ENCODE peak calls at places on chromosome 2, in seven cellular contexts. J is hepatocyte, T is K562, W is H9, N is PC-3, G is Karpas-422, Y is HCT116. B is an unnamed sample. For H3K4me1, the result is how much of the 10 kb centered on the place peaks cover.

GRCh38 chr2:84957771-84958134 is 13.2 kb upstream of the KCMF1 start:
- DNase-seq in T (no peak), W (no peak), J (no peak), G (peak), N (no peak), Y (no peak), B (no peak)

GRCh38 chr2:102736174-102736606 is 25.6 kb upstream of the TMEM182 start:
- DNase-seq in Y (no peak), J (peak), T (peak), W (peak), G (peak), N (peak), B (peak)

GRCh38 chr2:37912056-37912455 is 13.0 kb upstream of the RMDN2 start:
- DNase-seq in Y (no peak), J (no peak), N (peak), W (no peak), G (no peak), T (no peak), B (peak)

GRCh38 chr2:212728717-212729116 is 190.1 kb upstream of the ERBB4 start:
- DNase-seq in G (no peak), J (no peak), N (no peak), W (no peak), Y (no peak), T (no peak), B (no peak)

GRCh38 chr2:239328306-239329191 is 72.3 kb downstream of the HDAC4 start:
- DNase-seq in W (peak), J (peak), T (no peak), N (no peak), G (no peak), Y (no peak), B (peak)

GRCh38 chr2:95670167-95670566 is 78.4 kb downstream of the TRIM43 start:
- DNase-seq in W (no peak), N (peak), J (no peak), T (no peak), G (no peak), Y (no peak), B (peak)

GRCh38 chr2:111194835-111195621 is 74.3 kb downstream of the BCL2L11 start:
- DNase-seq in T (peak), N (no peak), J (peak), W (no peak), Y (no peak), G (no peak), B (no peak)

GRCh38 chr2:71612581-71613520 is 159.5 kb downstream of the DYSF start:
- DNase-seq in T (no peak), W (peak), G (no peak), Y (no peak), N (no peak), J (no peak), B (no peak)

GRCh38 chr2:213766465-213766891 is 482.2 kb downstream of the SPAG16 start:
- DNase-seq in Y (no peak), N (no peak), W (no peak), G (no peak), T (no peak), J (peak), B (no peak)

GRCh38 chr2:76866464-76866863 is 655.7 kb downstream of the LRRTM4 start:
- DNase-seq in N (no peak), W (no peak), J (no peak), G (no peak), T (no peak), Y (no peak), B (no peak)

GRCh38 chr2:98921062-98921461 is 15.0 kb downstream of the CRACDL start:
- DNase-seq in T (no peak), N (no peak), Y (no peak), G (no peak), W (no peak), J (no peak), B (no peak)

GRCh38 chr2:138831154-138831553 is 51.0 kb upstream of the NXPH2 start:
- DNase-seq in W (no peak), T (no peak), G (no peak), Y (no peak), N (peak), J (no peak), B (no peak)

GRCh38 chr2:67259581-67260347 is 137.4 kb upstream of the ETAA1 start:
- DNase-seq in Y (no peak), J (peak), N (peak), G (no peak), W (no peak), T (no peak), B (peak)

GRCh38 chr2:104523921-104524320 is 330.0 kb upstream of the POU3F3 start:
- DNase-seq in T (no peak), W (no peak), J (no peak), N (no peak), Y (no peak), G (no peak), B (no peak)

GRCh38 chr2:129554373-129554772 is 425.1 kb upstream of the RAB6C start:
- DNase-seq in N (no peak), W (no peak), G (no peak), J (no peak), T (no peak), Y (no peak), B (no peak)

GRCh38 chr2:11863103-11863502 is 116.7 kb downstream of the LPIN1 start:
- DNase-seq in N (no peak), G (peak), W (no peak), J (no peak), T (no peak), Y (no peak), B (no peak)
- H2AFZ ChIP-seq in N (peak), G (no peak), W (no peak), J (no peak), T (peak), Y (peak), B (no peak)

GRCh38 chr2:74577448-74577847 is 22.9 kb downstream of the DOK1 start:
- DNase-seq in T (no peak), N (no peak), Y (no peak), J (no peak), G (peak), W (no peak), B (no peak)

GRCh38 chr2:74578476-74578875 is 24.0 kb downstream of the DOK1 start:
- DNase-seq in J (no peak), W (no peak), T (no peak), N (no peak), Y (no peak), G (no peak), B (no peak)

GRCh38 chr2:74584088-74584645 is 29.6 kb downstream of the DOK1 start:
- DNase-seq in J (no peak), G (no peak), W (no peak), T (no peak), Y (no peak), N (no peak), B (peak)

GRCh38 chr2:74583504-74583903 is 29.0 kb downstream of the DOK1 start:
- DNase-seq in N (peak), Y (peak), J (no peak), G (no peak), T (no peak), W (no peak), B (peak)

DNA sequence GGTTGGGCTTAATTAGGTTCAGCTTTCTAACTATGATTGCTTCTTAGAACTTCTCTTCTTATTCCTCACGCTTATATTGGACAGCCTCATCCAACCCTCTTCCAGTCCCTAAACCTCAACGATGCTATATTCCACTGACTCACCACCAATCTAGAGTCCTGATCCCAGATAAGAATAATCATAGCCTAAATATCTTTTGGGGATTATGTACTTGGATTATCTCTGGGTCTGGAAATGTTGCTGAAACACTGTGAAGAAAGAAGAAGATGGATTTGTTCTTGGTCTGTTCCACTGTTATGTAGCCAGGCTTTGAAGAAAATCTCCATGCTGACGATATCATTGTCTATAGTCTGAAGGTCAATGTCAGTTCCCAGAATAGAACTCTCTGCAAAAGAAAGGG is 26.9 kb downstream of the DOK1 start:
- DNase-seq in W (no peak), T (no peak), G (no peak), Y (no peak), N (no peak), J (no peak), B (no peak)
- H3K4me1 ChIP-seq in W (under half), T (under half), G (under half), Y (under half), N (under half), J (under half), B (under half)

GRCh38 chr2:157803914-157804313 is 72.2 kb downstream of the ACVR1 start:
- DNase-seq in G (no peak), Y (no peak), N (no peak), T (no peak), W (no peak), J (no peak), B (no peak)
- H2AFZ ChIP-seq in G (no peak), Y (no peak), N (no peak), T (no peak), W (no peak), J (no peak), B (no peak)

GRCh38 chr2:218266316-218266979 is 3.5 kb downstream of the AAMP start:
- DNase-seq in J (peak), G (no peak), T (no peak), N (no peak), W (no peak), Y (no peak), B (no peak)

GRCh38 chr2:218269900-218270720 is at the start of the genes AAMP and PNKD:
- DNase-seq in Y (peak), J (peak), T (peak), G (peak), W (peak), N (peak), B (peak)

GRCh38 chr2:218265626-218266025 is 4.3 kb downstream of the AAMP start:
- DNase-seq in N (no peak), J (no peak), Y (no peak), W (no peak), T (no peak), G (no peak), B (no peak)

GRCh38 chr2:218264773-218265601 is 4.2 kb downstream of the GPBAR1 start:
- DNase-seq in W (no peak), T (no peak), Y (no peak), N (no peak), J (peak), G (no peak), B (no peak)

GRCh38 chr2:218267259-218267658 is 2.7 kb downstream of the AAMP start:
- DNase-seq in Y (no peak), N (no peak), T (no peak), G (no peak), W (no peak), J (no peak), B (no peak)
- H3K4me1 ChIP-seq in Y (under half), N (under half), T (under half), G (under half), W (under half), J (under half), B (under half)

GRCh38 chr2:171210864-171211431 is 50.3 kb upstream of the TLK1 start:
- DNase-seq in N (peak), G (peak), Y (no peak), J (no peak), T (no peak), W (no peak), B (peak)

GRCh38 chr2:171214093-171214492 is 53.4 kb upstream of the TLK1 start:
- DNase-seq in G (no peak), W (no peak), N (no peak), J (no peak), T (no peak), Y (no peak), B (no peak)

GRCh38 chr2:171217330-171217729 is 56.6 kb upstream of the TLK1 start:
- DNase-seq in T (no peak), Y (no peak), J (no peak), G (no peak), N (no peak), W (peak), B (no peak)

GRCh38 chr2:171216631-171217030 is 55.9 kb upstream of the TLK1 start:
- DNase-seq in W (no peak), N (no peak), T (no peak), G (no peak), J (no peak), Y (no peak), B (no peak)
- H2AFZ ChIP-seq in W (no peak), N (no peak), T (no peak), G (no peak), J (no peak), Y (no peak), B (no peak)

DNA sequence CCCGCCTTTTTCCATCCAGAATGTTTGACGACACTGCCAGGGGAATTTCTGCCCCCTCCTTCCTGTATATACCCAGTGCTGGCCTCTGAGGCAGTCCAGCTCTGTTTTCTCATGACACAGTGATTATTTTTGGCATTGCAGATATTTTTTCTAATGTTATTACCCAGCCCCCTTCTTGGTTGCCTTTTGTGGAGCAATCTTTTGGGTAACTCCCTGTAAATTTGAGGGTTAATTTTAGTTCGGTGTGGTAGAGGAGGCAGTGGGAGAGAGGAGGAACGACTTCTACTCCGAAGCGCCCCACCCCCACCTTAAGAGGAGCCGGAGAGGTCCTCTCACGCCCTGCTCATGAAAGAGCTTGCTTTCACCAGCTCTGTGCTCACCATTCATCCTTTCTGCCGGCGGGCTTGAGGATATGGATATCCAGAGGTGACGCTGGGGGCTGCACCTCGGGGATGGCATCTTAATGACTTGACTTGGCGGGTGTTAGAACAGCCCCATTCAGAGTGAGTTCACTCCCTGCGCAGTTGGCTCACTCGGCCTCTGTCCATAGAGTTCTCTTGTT is 38.3 kb downstream of the EPAS1 start:
- DNase-seq in J (peak), N (no peak), G (no peak), Y (no peak), W (peak), T (no peak), B (peak)
- H3K4me1 ChIP-seq in J (half or more), N (under half), G (under half), Y (under half), W (under half), T (under half), B (half or more)

DNA sequence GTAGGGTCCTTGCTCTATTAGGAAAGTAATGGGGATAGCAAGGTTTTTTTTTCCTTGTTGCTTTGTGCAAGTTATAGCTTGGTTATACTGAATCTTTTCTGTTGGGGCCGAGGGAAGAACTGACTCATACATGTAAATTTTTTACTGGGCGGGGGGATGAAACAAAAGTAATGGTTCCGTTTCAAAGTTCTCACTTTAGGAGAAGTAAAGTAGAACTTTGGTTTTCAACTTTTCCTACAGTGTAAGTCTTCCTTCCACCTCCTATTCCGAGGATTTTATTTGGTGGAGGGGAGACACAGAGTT is 1.1 kb downstream of the AFTPH start:
- DNase-seq in T (no peak), W (no peak), N (peak), G (peak), Y (no peak), J (peak), B (peak)
- H2AFZ ChIP-seq in T (peak), W (no peak), N (peak), G (no peak), Y (no peak), J (peak), B (peak)

GRCh38 chr2:189305291-189305943 is 125.9 kb upstream of the COL5A2 start:
- DNase-seq in J (no peak), N (peak), Y (no peak), T (no peak), G (no peak), W (no peak), B (no peak)
- H3K4me1 ChIP-seq in J (under half), N (under half), Y (under half), T (under half), G (under half), W (under half), B (under half)